ENCODE peak calls at places on chromosomes 2 and 18, in six cellular contexts. C is K562, L is GM12878, T is endothelial cell of umbilical vein, O is NB4, Z is HepG2. H is an unnamed sample.

GRCh38 chr2:220163486-220163885 is 536.1 kb downstream of the SLC4A3 start:
- DNase-seq in C (no peak), L (no peak), T (no peak), O (no peak), Z (no peak), H (no peak)

GRCh38 chr2:28751956-28752607 is 452 bp downstream of the PPP1CB start:
- DNase-seq in C (no peak), L (no peak), T (no peak), O (peak; percentile 44), Z (no peak), H (no peak)

GRCh38 chr2:119005565-119005964 is 63.6 kb downstream of the MARCO start:
- DNase-seq in C (no peak), L (no peak), T (no peak), O (no peak), Z (no peak), H (no peak)

GRCh38 chr2:172455121-172455515 is 27.7 kb downstream of the ITGA6 start:
- DNase-seq in C (no peak), L (no peak), T (no peak), O (no peak), Z (no peak), H (no peak)

GRCh38 chr2:20959252-20959651 is 84.6 kb downstream of the APOB start:
- DNase-seq in C (no peak), L (no peak), T (no peak), O (no peak), Z (no peak), H (no peak)

GRCh38 chr2:32905270-32905669 is 41.5 kb upstream of the LTBP1 start:
- DNase-seq in C (no peak), L (no peak), T (no peak), O (no peak), Z (no peak), H (no peak)

GRCh38 chr2:236156095-236156859 is 11.9 kb downstream of the GBX2 start:
- DNase-seq in C (no peak), L (no peak), T (no peak), O (no peak), Z (no peak), H (no peak)

GRCh38 chr2:149166958-149167810 is 128.7 kb downstream of the LYPD6B start:
- DNase-seq in C (no peak), L (peak; percentile 67), T (no peak), O (peak; percentile 99), Z (no peak), H (no peak)

GRCh38 chr2:127279781-127280180 is 14.2 kb downstream of the ERCC3 start:
- DNase-seq in C (no peak), L (no peak), T (no peak), O (no peak), Z (no peak), H (no peak)

GRCh38 chr2:101124061-101124460 is 27.1 kb downstream of the TBC1D8 start:
- DNase-seq in C (no peak), L (no peak), T (peak; percentile 63), O (no peak), Z (peak; percentile 22), H (no peak)

GRCh38 chr2:127056631-127057370 is 50.2 kb downstream of the BIN1 start:
- DNase-seq in C (no peak), L (no peak), T (no peak), O (no peak), Z (no peak), H (no peak)

GRCh38 chr18:75209129-75209951 is at the start of gene PTGR3:
- DNase-seq in C (peak; percentile 84), L (peak; percentile 40), T (peak; percentile 89), O (peak; percentile 94), Z (peak; percentile 86), H (peak; percentile 76)

GRCh38 chr18:48920408-48921038 is 30.2 kb downstream of the SMAD7 start:
- DNase-seq in C (no peak), L (no peak), T (no peak), O (no peak), Z (no peak), H (no peak)

GRCh38 chr2:62221141-62221540 is 25.2 kb downstream of the B3GNT2 start:
- DNase-seq in C (no peak), L (no peak), T (peak; percentile 76), O (no peak), Z (peak; percentile 32), H (no peak)

GRCh38 chr2:100054426-100054825 is 88.0 kb downstream of the AFF3 start:
- DNase-seq in C (no peak), L (no peak), T (no peak), O (no peak), Z (no peak), H (no peak)

GRCh38 chr2:72694715-72695496 is 130.9 kb downstream of the EXOC6B start:
- DNase-seq in C (peak; percentile 5), L (no peak), T (peak; percentile 82), O (no peak), Z (peak; percentile 94), H (peak; percentile 50)

GRCh38 chr2:235085476-235085875 is 133.7 kb downstream of the SH3BP4 start:
- DNase-seq in C (no peak), L (no peak), T (no peak), O (no peak), Z (no peak), H (no peak)

GRCh38 chr18:48613589-48613988 is 74.8 kb downstream of the CTIF start:
- DNase-seq in C (no peak), L (no peak), T (no peak), O (no peak), Z (no peak), H (no peak)

GRCh38 chr18:23926590-23926989 is 88.0 kb upstream of the TTC39C start:
- DNase-seq in C (no peak), L (no peak), T (no peak), O (no peak), Z (peak; percentile 14), H (no peak)

GRCh38 chr2:27024188-27024587 is 8.6 kb upstream of the TMEM214 start:
- DNase-seq in C (no peak), L (no peak), T (no peak), O (no peak), Z (no peak), H (peak; percentile 58)

GRCh38 chr2:219997341-219997851 is 370.0 kb downstream of the SLC4A3 start:
- DNase-seq in C (peak; percentile 14), L (no peak), T (no peak), O (peak; percentile 63), Z (no peak), H (peak; percentile 27)

GRCh38 chr2:101023327-101024107 is 21.4 kb downstream of the RPL31 start:
- DNase-seq in C (no peak), L (no peak), T (no peak), O (no peak), Z (no peak), H (no peak)

GRCh38 chr18:12839057-12839525 is 44.9 kb downstream of the PTPN2 start:
- DNase-seq in C (no peak), L (peak; percentile 79), T (no peak), O (peak; percentile 60), Z (no peak), H (peak; percentile 12)

GRCh38 chr18:79911871-79912270 is 39.6 kb downstream of the SLC66A2 start:
- DNase-seq in C (no peak), L (no peak), T (no peak), O (no peak), Z (no peak), H (no peak)

GRCh38 chr2:132651115-132652099 is 18.6 kb downstream of the LYPD1 start:
- DNase-seq in C (peak; percentile 29), L (no peak), T (peak; percentile 73), O (peak; percentile 57), Z (peak; percentile 59), H (peak; percentile 45)
- TF ChIP-seq MYC in C (no peak), L (no peak), T (no peak), O (no peak), Z (no peak), H (no peak)

GRCh38 chr2:506866-507265 is 170.3 kb downstream of the TMEM18 start:
- DNase-seq in C (no peak), L (no peak), T (no peak), O (no peak), Z (no peak), H (no peak)
- TF ChIP-seq MYC in C (no peak), L (no peak), T (no peak), O (no peak), Z (no peak), H (no peak)

GRCh38 chr2:161090401-161090800 is 69.8 kb upstream of the TANK start:
- DNase-seq in C (no peak), L (no peak), T (peak; percentile 90), O (no peak), Z (no peak), H (no peak)
- TF ChIP-seq MYC in C (no peak), L (no peak), T (no peak), O (no peak), Z (no peak), H (no peak)

DNA sequence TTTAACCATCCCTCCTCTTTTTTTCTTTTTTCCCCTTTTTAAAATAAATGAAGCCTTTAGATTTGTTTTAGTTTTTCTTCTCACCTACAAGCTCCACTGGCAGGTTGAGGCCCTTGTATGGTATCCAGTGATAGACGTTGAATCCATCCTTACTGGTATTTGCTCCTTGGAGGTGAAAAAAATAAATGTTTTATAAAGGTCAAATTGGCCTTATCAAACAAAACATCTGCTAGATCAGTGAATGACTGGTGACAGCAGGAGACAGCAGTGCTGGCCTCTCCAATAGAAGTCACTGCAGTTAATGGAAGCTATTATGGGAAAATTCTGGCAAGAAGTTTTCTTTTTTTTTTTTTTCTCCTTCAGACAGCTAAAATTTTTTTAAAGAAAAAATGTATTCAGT is 12.6 kb upstream of the SP9 start:
- DNase-seq in C (peak; percentile 53), L (no peak), T (no peak), O (no peak), Z (no peak), H (no peak)
- TF ChIP-seq MYC in C (no peak), L (no peak), T (no peak), O (no peak), Z (no peak), H (no peak)

DNA sequence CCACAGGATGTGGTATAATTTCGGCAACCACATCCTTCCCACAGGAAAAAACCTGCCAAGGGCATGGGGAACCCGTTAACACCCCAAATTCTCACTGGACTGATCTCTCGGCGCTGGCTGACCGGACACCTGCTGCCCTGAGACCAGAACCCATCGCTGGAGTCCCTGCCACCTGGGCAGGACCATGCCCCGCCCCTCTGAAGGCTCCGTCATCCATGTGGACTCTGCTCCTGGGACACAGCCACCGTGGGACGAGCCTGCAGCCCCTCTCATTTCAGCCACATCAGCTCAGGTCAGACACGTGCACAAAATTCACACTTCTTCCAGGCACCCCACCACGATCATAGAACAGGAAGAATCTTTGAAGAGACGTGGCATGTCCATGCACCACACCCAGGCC is 108.2 kb downstream of the ZNF516 start:
- DNase-seq in C (no peak), L (no peak), T (no peak), O (no peak), Z (no peak), H (no peak)
- TF ChIP-seq MYC in C (no peak), L (no peak), T (no peak), O (no peak), Z (no peak), H (no peak)

H was measured in A549.